ENCODE peak calls at places on chromosomes 4 and X, in five cellular contexts. S, U, P, F and W are unnamed samples.

GRCh38 chr4:6763330-6763851 is 19.1 kb upstream of the KIAA0232 start:
- DNase-seq in S (no peak), U (no peak), P (no peak), F (peak; percentile 72), W (no peak)

GRCh38 chr4:34309356-34309900 is 1934.9 kb downstream of the ARAP2 start:
- DNase-seq in S (no peak), U (no peak), P (no peak), F (no peak), W (no peak)

GRCh38 chr4:507745-508512 is 8.9 kb downstream of the PIGG start:
- DNase-seq in S (no peak), U (no peak), P (no peak), F (no peak), W (no peak)

GRCh38 chr4:156290811-156291210 is 337.1 kb upstream of the CTSO start:
- DNase-seq in S (no peak), U (no peak), P (no peak), F (no peak), W (no peak)

GRCh38 chr4:145843148-145843547 is 95.5 kb downstream of the ZNF827 start:
- DNase-seq in S (no peak), U (no peak), P (no peak), F (no peak), W (no peak)

GRCh38 chr4:38606587-38606905 is 57.5 kb upstream of the KLF3 start:
- DNase-seq in S (no peak), U (no peak), P (no peak), F (peak; percentile 67), W (no peak)

GRCh38 chr4:123892368-123892961 is 495.9 kb downstream of the SPRY1 start:
- DNase-seq in S (no peak), U (no peak), P (no peak), F (no peak), W (no peak)

GRCh38 chrX:70494441-70494840 is 49.8 kb downstream of the DLG3 start:
- DNase-seq in S (no peak), U (no peak), P (peak; percentile 13), F (no peak), W (no peak)

GRCh38 chrX:109856974-109857373 is 123.9 kb upstream of the ACSL4 start:
- DNase-seq in S (no peak), U (peak; percentile 28), P (peak; percentile 7), F (peak; percentile 57), W (no peak)

GRCh38 chr4:186400676-186401075 is 134.7 kb downstream of the F11 start:
- DNase-seq in S (no peak), U (no peak), P (no peak), F (no peak), W (no peak)

GRCh38 chrX:9747644-9748043 is 18.0 kb downstream of the GPR143 start:
- DNase-seq in S (no peak), U (no peak), P (no peak), F (no peak), W (no peak)

GRCh38 chr4:77636902-77637301 is 31.3 kb downstream of the CXCL13 start:
- DNase-seq in S (no peak), U (peak; percentile 83), P (peak; percentile 28), F (peak; percentile 51), W (no peak)

DNA sequence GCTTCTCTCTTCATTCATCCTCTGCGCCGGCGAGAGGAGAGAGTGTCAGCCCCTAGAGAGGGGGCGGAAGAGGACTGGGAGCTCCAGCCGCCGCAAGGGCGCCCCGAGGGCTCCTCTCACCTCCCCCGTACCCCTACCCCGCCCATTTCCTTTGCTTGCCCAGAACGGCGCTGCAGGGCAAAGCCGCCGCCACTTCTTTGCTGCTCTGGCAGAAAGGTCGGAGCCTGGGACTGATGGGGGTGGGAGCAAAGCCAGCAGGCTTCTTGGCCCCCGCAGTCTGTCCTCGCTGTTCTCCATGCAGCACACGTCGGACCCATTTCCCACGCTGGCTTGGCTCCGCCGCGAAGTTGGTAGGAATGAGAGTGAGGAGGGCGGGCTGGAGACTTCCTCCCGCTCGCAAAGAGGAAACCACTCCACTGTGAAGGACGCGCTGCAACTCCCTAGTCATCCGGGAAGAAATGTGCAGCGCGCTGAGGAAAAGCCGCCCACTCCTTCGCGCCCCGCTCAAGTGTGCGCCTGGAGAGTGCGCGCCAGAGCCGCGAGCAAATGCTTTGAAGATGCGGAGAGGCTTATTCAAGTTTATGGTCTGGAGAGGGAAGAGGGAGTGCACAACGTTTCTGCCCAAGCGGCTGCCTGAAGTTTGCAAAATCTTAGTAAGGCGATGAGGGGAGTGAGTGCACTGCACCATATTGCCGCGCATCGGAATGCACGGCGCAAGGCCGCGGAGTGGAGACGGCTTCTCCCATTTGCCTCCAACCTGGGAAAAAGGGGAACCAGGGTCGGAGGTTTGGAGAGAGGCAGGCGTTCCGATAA is 2.8 kb upstream of the PCDH7 start:
- DNase-seq in S (peak; percentile 76), U (no peak), P (peak; percentile 7), F (no peak), W (no peak)
- TF ChIP-seq ESRRA in S (no peak), U (no peak), P (no peak), F (no peak), W (no peak)

GRCh38 chrX:119990409-119990994 is 47.0 kb upstream of the NKAP start:
- DNase-seq in S (peak; percentile 23), U (no peak), P (no peak), F (no peak), W (no peak)
- TF ChIP-seq ESRRA in S (no peak), U (no peak), P (no peak), F (no peak), W (no peak)

DNA sequence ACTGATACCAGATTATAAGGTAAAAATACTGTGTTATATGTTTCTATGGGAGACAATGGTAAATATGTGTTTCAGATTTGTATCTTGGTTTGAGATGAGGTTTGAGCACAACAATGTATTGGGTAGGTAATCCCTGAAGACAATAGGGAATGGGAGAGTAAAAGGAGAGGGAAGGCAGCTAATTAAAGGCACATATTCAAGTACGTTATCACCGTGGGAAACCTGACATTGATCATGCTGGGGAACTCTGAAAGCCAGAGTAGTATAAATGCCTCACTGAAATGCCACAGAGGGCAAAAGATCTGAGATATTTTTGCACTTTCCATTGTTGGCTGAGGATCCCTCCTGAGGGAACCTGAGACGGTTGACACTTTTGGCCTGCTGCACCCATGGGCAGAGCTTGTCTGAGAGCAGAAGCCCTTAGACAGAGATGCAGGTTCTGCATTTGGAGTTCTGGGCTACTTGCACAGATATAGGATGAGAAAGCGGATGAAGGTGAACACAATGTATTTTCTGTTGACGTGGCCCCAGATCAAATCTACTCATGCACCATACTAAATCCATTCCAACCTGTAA is 506.7 kb downstream of the PCDH18 start:
- DNase-seq in S (no peak), U (no peak), P (no peak), F (no peak), W (no peak)
- TF ChIP-seq ESRRA in S (no peak), U (no peak), P (no peak), F (no peak), W (no peak)

DNA sequence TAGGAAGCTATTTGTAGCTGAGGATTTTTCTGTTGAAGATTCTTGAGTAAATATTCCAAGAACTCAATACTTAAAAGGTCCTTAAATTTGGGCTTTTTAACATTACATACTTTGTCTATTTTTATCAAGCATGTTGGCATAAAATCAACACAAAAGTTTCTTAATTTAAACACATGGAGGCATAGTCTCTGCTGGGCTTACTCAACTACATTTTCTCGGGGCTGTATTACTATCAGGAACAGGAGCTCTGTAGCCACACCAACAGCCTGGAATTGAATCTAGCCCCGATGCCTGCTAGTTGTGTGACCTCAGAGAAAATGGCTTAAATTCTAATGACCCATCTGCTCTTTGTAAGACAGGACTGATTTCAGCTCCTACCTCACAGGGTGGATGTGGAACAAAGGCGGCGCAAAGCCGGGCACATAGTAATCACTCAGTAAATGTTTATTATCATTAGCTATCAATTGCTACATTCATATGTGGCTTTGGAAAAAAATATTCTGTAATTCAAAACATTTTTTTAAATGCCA is 207.0 kb downstream of the NSUN7 start:
- DNase-seq in S (no peak), U (no peak), P (no peak), F (no peak), W (no peak)
- TF ChIP-seq ESRRA in S (no peak), U (no peak), P (no peak), F (no peak), W (no peak)

GRCh38 chr4:8252301-8253173 is 17.0 kb upstream of the HTRA3 start:
- DNase-seq in S (no peak), U (no peak), P (no peak), F (peak; percentile 73), W (no peak)
- TF ChIP-seq ESRRA in S (no peak), U (no peak), P (no peak), F (peak; percentile 96), W (no peak)

GRCh38 chr4:165787516-165788274 is 85.3 kb upstream of the TLL1 start:
- DNase-seq in S (no peak), U (no peak), P (no peak), F (no peak), W (no peak)

GRCh38 chr4:165784672-165785071 is 88.4 kb upstream of the TLL1 start:
- DNase-seq in S (no peak), U (no peak), P (no peak), F (no peak), W (no peak)

GRCh38 chr4:165788686-165789463 is 84.2 kb upstream of the TLL1 start:
- DNase-seq in S (no peak), U (no peak), P (no peak), F (no peak), W (no peak)

GRCh38 chr4:165783626-165784025 is 89.4 kb upstream of the TLL1 start:
- DNase-seq in S (no peak), U (no peak), P (no peak), F (no peak), W (no peak)

GRCh38 chr4:165785337-165785736 is 87.7 kb upstream of the TLL1 start:
- DNase-seq in S (no peak), U (no peak), P (no peak), F (no peak), W (no peak)
- TF ChIP-seq ESRRA in S (no peak), U (no peak), P (no peak), F (no peak), W (no peak)